ENCODE peak calls at places on chromosomes 13 and 19, in six cellular contexts. One of them, this sample, is unnamed.

GRCh38 chr19:35612559-35613321 is at the start of gene HAUS5:
- DNase-seq in endothelial cell: peak
- DNase-seq in HFF-Myc: peak
- DNase-seq in suprapubic skin: peak
- DNase-seq in psoas muscle: peak
- DNase-seq in foreskin fibroblast: peak
- DNase-seq in this sample: no peak

GRCh38 chr19:44746616-44746945 is 1.9 kb upstream of the BCL3 start:
- DNase-seq in endothelial cell: no peak
- DNase-seq in HFF-Myc: no peak
- DNase-seq in suprapubic skin: no peak
- DNase-seq in psoas muscle: no peak
- DNase-seq in foreskin fibroblast: no peak
- DNase-seq in this sample: no peak

GRCh38 chr13:113746143-113746525 is 12.9 kb upstream of the TMEM255B start:
- DNase-seq in endothelial cell: no peak
- DNase-seq in HFF-Myc: no peak
- DNase-seq in suprapubic skin: no peak
- DNase-seq in psoas muscle: no peak
- DNase-seq in foreskin fibroblast: no peak
- DNase-seq in this sample: no peak

GRCh38 chr19:17183858-17184271 is 31.3 kb upstream of the USE1 start:
- DNase-seq in endothelial cell: no peak
- DNase-seq in HFF-Myc: no peak
- DNase-seq in suprapubic skin: no peak
- DNase-seq in psoas muscle: no peak
- DNase-seq in foreskin fibroblast: no peak
- DNase-seq in this sample: no peak

GRCh38 chr13:90232291-90232690 is 1115.2 kb upstream of the MIR17HG start:
- DNase-seq in endothelial cell: no peak
- DNase-seq in HFF-Myc: no peak
- DNase-seq in suprapubic skin: no peak
- DNase-seq in psoas muscle: no peak
- DNase-seq in foreskin fibroblast: no peak
- DNase-seq in this sample: no peak

GRCh38 chr19:39540333-39540673 is 342 bp upstream of the EID2 start:
- DNase-seq in endothelial cell: no peak
- DNase-seq in HFF-Myc: no peak
- DNase-seq in suprapubic skin: no peak
- DNase-seq in psoas muscle: no peak
- DNase-seq in foreskin fibroblast: no peak
- DNase-seq in this sample: no peak

GRCh38 chr13:109746364-109746763 is 40.0 kb downstream of the IRS2 start:
- DNase-seq in endothelial cell: no peak
- DNase-seq in HFF-Myc: no peak
- DNase-seq in suprapubic skin: no peak
- DNase-seq in psoas muscle: no peak
- DNase-seq in foreskin fibroblast: no peak
- DNase-seq in this sample: no peak

GRCh38 chr19:34503546-34504272 is 22.2 kb downstream of the WTIP start:
- DNase-seq in endothelial cell: no peak
- DNase-seq in HFF-Myc: no peak
- DNase-seq in suprapubic skin: no peak
- DNase-seq in psoas muscle: no peak
- DNase-seq in foreskin fibroblast: no peak
- DNase-seq in this sample: peak

GRCh38 chr13:73200432-73200831 is 141.6 kb downstream of the KLF5 start:
- DNase-seq in endothelial cell: no peak
- DNase-seq in HFF-Myc: no peak
- DNase-seq in suprapubic skin: no peak
- DNase-seq in psoas muscle: no peak
- DNase-seq in foreskin fibroblast: no peak
- DNase-seq in this sample: no peak

GRCh38 chr19:11641241-11641640 is 44.0 kb downstream of the ZNF627 start:
- DNase-seq in endothelial cell: no peak
- DNase-seq in HFF-Myc: no peak
- DNase-seq in suprapubic skin: no peak
- DNase-seq in psoas muscle: no peak
- DNase-seq in foreskin fibroblast: no peak
- DNase-seq in this sample: no peak

GRCh38 chr13:108957369-108958012 is 328.1 kb downstream of the MYO16 start:
- DNase-seq in endothelial cell: no peak
- DNase-seq in HFF-Myc: peak
- DNase-seq in suprapubic skin: no peak
- DNase-seq in psoas muscle: no peak
- DNase-seq in foreskin fibroblast: peak
- DNase-seq in this sample: no peak

GRCh38 chr13:77833331-77833863 is 85.2 kb downstream of the EDNRB start:
- DNase-seq in endothelial cell: no peak
- DNase-seq in HFF-Myc: no peak
- DNase-seq in suprapubic skin: no peak
- DNase-seq in psoas muscle: no peak
- DNase-seq in foreskin fibroblast: no peak
- DNase-seq in this sample: no peak

GRCh38 chr13:33940898-33941297 is 122.9 kb downstream of the RFC3 start:
- DNase-seq in endothelial cell: no peak
- DNase-seq in HFF-Myc: no peak
- DNase-seq in suprapubic skin: no peak
- DNase-seq in psoas muscle: no peak
- DNase-seq in foreskin fibroblast: no peak
- DNase-seq in this sample: no peak

GRCh38 chr19:11453468-11454341 is 18.3 kb downstream of the PRKCSH start:
- DNase-seq in endothelial cell: peak
- DNase-seq in HFF-Myc: no peak
- DNase-seq in suprapubic skin: no peak
- DNase-seq in psoas muscle: no peak
- DNase-seq in foreskin fibroblast: no peak
- DNase-seq in this sample: no peak

GRCh38 chr19:55069137-55069858 is 6.3 kb upstream of the RDH13 start:
- DNase-seq in endothelial cell: no peak
- DNase-seq in HFF-Myc: no peak
- DNase-seq in suprapubic skin: no peak
- DNase-seq in psoas muscle: peak
- DNase-seq in foreskin fibroblast: peak
- DNase-seq in this sample: no peak

GRCh38 chr19:48627211-48627864 is 8.0 kb downstream of the SPHK2 start:
- DNase-seq in endothelial cell: no peak
- DNase-seq in HFF-Myc: no peak
- DNase-seq in suprapubic skin: no peak
- DNase-seq in psoas muscle: no peak
- DNase-seq in foreskin fibroblast: no peak
- DNase-seq in this sample: no peak

GRCh38 chr19:56111601-56112312 is 9.3 kb downstream of the ZNF787 start:
- DNase-seq in endothelial cell: no peak
- DNase-seq in HFF-Myc: no peak
- DNase-seq in suprapubic skin: peak
- DNase-seq in psoas muscle: peak
- DNase-seq in foreskin fibroblast: no peak
- DNase-seq in this sample: no peak

GRCh38 chr13:39855236-39855635 is 199.8 kb downstream of the COG6 start:
- DNase-seq in endothelial cell: no peak
- DNase-seq in HFF-Myc: no peak
- DNase-seq in suprapubic skin: no peak
- DNase-seq in psoas muscle: no peak
- DNase-seq in foreskin fibroblast: no peak
- DNase-seq in this sample: no peak

GRCh38 chr19:18229915-18230314 is 3.7 kb upstream of the PDE4C start:
- DNase-seq in endothelial cell: no peak
- DNase-seq in HFF-Myc: no peak
- DNase-seq in suprapubic skin: no peak
- DNase-seq in psoas muscle: no peak
- DNase-seq in foreskin fibroblast: no peak
- DNase-seq in this sample: no peak

GRCh38 chr19:35828694-35829301 is 16.2 kb upstream of the PRODH2 start:
- DNase-seq in endothelial cell: peak
- DNase-seq in HFF-Myc: peak
- DNase-seq in suprapubic skin: no peak
- DNase-seq in psoas muscle: no peak
- DNase-seq in foreskin fibroblast: peak
- DNase-seq in this sample: no peak

GRCh38 chr19:1655992-1656608 is 3.7 kb upstream of the TCF3 start:
- DNase-seq in endothelial cell: no peak
- DNase-seq in HFF-Myc: no peak
- DNase-seq in suprapubic skin: no peak
- DNase-seq in psoas muscle: no peak
- DNase-seq in foreskin fibroblast: no peak
- DNase-seq in this sample: no peak

GRCh38 chr19:1652471-1653299 is at the start of gene TCF3:
- DNase-seq in endothelial cell: peak
- DNase-seq in HFF-Myc: peak
- DNase-seq in suprapubic skin: peak
- DNase-seq in psoas muscle: peak
- DNase-seq in foreskin fibroblast: peak
- DNase-seq in this sample: peak

GRCh38 chr19:1655131-1655981 is 2.9 kb upstream of the TCF3 start:
- DNase-seq in endothelial cell: no peak
- DNase-seq in HFF-Myc: no peak
- DNase-seq in suprapubic skin: no peak
- DNase-seq in psoas muscle: no peak
- DNase-seq in foreskin fibroblast: no peak
- DNase-seq in this sample: no peak

GRCh38 chr19:1653300-1653628 is 849 bp upstream of the TCF3 start:
- DNase-seq in endothelial cell: no peak
- DNase-seq in HFF-Myc: no peak
- DNase-seq in suprapubic skin: no peak
- DNase-seq in psoas muscle: no peak
- DNase-seq in foreskin fibroblast: no peak
- DNase-seq in this sample: no peak

DNA sequence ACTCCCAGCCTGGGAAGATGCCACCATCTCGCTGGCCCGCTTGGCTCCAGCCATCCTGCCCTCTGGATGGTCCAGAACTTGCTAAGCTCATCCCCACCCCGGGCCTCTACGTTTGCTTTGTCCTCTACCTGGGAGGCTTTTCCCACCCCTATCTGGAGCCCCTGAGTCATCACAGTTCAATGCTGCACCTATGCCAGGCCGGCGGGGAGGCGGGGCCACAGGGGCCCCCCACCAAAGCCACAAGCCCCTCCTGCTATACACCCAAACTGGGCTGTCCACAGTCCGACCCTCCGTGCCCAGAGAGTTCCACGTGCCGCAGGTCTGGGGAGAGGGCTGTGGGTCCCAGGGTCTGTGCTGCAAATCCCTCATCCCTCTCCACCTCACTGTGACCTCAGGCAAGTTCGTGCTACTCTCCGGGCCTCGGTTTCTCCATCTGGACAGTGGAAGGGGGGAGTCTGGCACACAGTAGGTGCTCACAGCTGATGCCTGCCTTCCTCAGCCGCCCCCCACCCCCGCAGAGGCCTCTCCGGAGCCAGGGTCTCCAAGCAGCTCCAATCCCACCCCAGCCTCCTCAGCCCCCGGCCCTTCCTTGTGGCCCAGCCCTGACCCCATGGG is 1.9 kb upstream of the TCF3 start:
- DNase-seq in endothelial cell: no peak
- DNase-seq in HFF-Myc: no peak
- DNase-seq in suprapubic skin: no peak
- DNase-seq in psoas muscle: no peak
- DNase-seq in foreskin fibroblast: no peak
- DNase-seq in this sample: no peak
- TF ChIP-seq CTCF in endothelial cell: no peak
- TF ChIP-seq CTCF in HFF-Myc: no peak
- TF ChIP-seq CTCF in suprapubic skin: no peak
- TF ChIP-seq CTCF in psoas muscle: no peak
- TF ChIP-seq CTCF in foreskin fibroblast: no peak
- TF ChIP-seq CTCF in this sample: no peak

DNA sequence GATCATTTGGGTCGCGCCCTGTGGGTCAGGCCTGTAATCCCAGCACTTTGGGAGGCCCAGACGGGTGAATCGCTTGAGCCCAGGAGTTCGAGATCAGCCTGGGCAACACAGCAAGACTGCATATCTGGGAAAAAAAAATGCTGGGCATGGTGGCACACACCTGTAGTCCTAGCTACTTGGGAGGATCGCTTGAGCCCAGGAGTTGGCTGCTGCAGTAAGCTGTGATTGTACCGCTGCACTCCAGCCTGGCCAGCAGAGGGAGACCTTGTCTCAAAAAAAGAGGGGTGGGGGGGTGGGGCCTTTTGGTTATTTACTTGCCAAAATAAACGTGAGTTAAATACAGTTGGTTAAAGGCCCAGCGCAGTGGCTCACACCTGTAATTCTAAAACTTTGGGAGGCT is 9.8 kb upstream of the ZNF544 start:
- DNase-seq in endothelial cell: peak
- DNase-seq in HFF-Myc: no peak
- DNase-seq in suprapubic skin: no peak
- DNase-seq in psoas muscle: no peak
- DNase-seq in foreskin fibroblast: no peak
- DNase-seq in this sample: no peak
- TF ChIP-seq CTCF in endothelial cell: peak
- TF ChIP-seq CTCF in HFF-Myc: peak
- TF ChIP-seq CTCF in suprapubic skin: no peak
- TF ChIP-seq CTCF in psoas muscle: no peak
- TF ChIP-seq CTCF in foreskin fibroblast: no peak
- TF ChIP-seq CTCF in this sample: peak

GRCh38 chr13:98871727-98872126 is 106.1 kb downstream of the DOCK9 start:
- DNase-seq in endothelial cell: no peak
- DNase-seq in HFF-Myc: no peak
- DNase-seq in suprapubic skin: no peak
- DNase-seq in psoas muscle: no peak
- DNase-seq in foreskin fibroblast: no peak
- DNase-seq in this sample: no peak

GRCh38 chr13:98868932-98869331 is 108.9 kb downstream of the DOCK9 start:
- DNase-seq in endothelial cell: no peak
- DNase-seq in HFF-Myc: no peak
- DNase-seq in suprapubic skin: no peak
- DNase-seq in psoas muscle: no peak
- DNase-seq in foreskin fibroblast: no peak
- DNase-seq in this sample: no peak

GRCh38 chr13:98869408-98870090 is 108.3 kb downstream of the DOCK9 start:
- DNase-seq in endothelial cell: no peak
- DNase-seq in HFF-Myc: no peak
- DNase-seq in suprapubic skin: no peak
- DNase-seq in psoas muscle: no peak
- DNase-seq in foreskin fibroblast: no peak
- DNase-seq in this sample: no peak

GRCh38 chr13:98866882-98867281 is 111.0 kb downstream of the DOCK9 start:
- DNase-seq in endothelial cell: no peak
- DNase-seq in HFF-Myc: no peak
- DNase-seq in suprapubic skin: no peak
- DNase-seq in psoas muscle: no peak
- DNase-seq in foreskin fibroblast: no peak
- DNase-seq in this sample: no peak
- TF ChIP-seq CTCF in endothelial cell: peak
- TF ChIP-seq CTCF in HFF-Myc: no peak
- TF ChIP-seq CTCF in suprapubic skin: no peak
- TF ChIP-seq CTCF in psoas muscle: no peak
- TF ChIP-seq CTCF in foreskin fibroblast: no peak
- TF ChIP-seq CTCF in this sample: peak

GRCh38 chr13:70311175-70311574 is 202.9 kb upstream of the KLHL1 start:
- DNase-seq in endothelial cell: no peak
- DNase-seq in HFF-Myc: no peak
- DNase-seq in suprapubic skin: no peak
- DNase-seq in psoas muscle: no peak
- DNase-seq in foreskin fibroblast: no peak
- DNase-seq in this sample: no peak

DNA sequence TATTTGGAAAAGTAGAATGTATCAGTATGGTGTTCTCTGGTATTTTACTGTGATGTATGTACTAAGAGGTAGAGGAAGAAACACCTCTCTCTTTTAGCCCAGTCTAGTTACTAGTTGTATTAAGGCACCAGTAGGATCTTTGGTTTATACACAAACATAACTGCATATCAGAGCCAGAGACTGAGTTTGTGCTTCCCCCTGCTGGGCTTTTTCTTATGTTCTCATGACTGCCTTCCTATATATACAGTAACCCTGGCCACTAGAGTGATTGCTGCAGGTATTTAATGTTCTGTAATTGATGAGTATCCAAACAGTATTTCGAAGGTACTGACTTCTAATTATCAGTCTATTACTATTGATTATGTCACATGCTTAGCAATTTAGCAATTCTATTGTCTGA is 202.5 kb upstream of the KLHL1 start:
- DNase-seq in endothelial cell: peak
- DNase-seq in HFF-Myc: no peak
- DNase-seq in suprapubic skin: no peak
- DNase-seq in psoas muscle: no peak
- DNase-seq in foreskin fibroblast: no peak
- DNase-seq in this sample: no peak
- TF ChIP-seq CTCF in endothelial cell: no peak
- TF ChIP-seq CTCF in HFF-Myc: no peak
- TF ChIP-seq CTCF in suprapubic skin: no peak
- TF ChIP-seq CTCF in psoas muscle: no peak
- TF ChIP-seq CTCF in foreskin fibroblast: no peak
- TF ChIP-seq CTCF in this sample: peak